ENCODE peak calls at places on chromosomes 13 and 19, in eight cellular contexts. A, Y, K, F, H, I, C and P are unnamed samples.

GRCh38 chr19:53192771-53193533 is at the start of gene ZNF665:
- DNase-seq in A (peak; percentile 58), Y (peak; percentile 98), K (peak; percentile 84), F (peak; percentile 51), H (peak; percentile 92), I (peak; percentile 90), C (peak; percentile 58), P (peak; percentile 49)

GRCh38 chr19:51327066-51327985 is 14.6 kb downstream of the VSIG10L start:
- DNase-seq in A (no peak), Y (peak; percentile 82), K (peak; percentile 67), F (no peak), H (no peak), I (no peak), C (no peak), P (no peak)

GRCh38 chr13:96671073-96671472 is 323.2 kb downstream of the OXGR1 start:
- DNase-seq in A (no peak), Y (no peak), K (no peak), F (peak; percentile 24), H (no peak), I (no peak), C (no peak), P (no peak)

GRCh38 chr19:1901940-1902404 is 3.2 kb upstream of the ADAT3 start:
- DNase-seq in A (no peak), Y (no peak), K (no peak), F (no peak), H (no peak), I (no peak), C (no peak), P (no peak)

GRCh38 chr13:48263196-48263595 is 30.2 kb downstream of the ITM2B start:
- DNase-seq in A (no peak), Y (no peak), K (no peak), F (peak; percentile 69), H (no peak), I (no peak), C (no peak), P (no peak)

GRCh38 chr19:2050991-2051770 is at the start of gene MKNK2:
- DNase-seq in A (no peak), Y (peak; percentile 99), K (peak; percentile 95), F (peak; percentile 78), H (peak; percentile 95), I (peak; percentile 96), C (no peak), P (peak; percentile 77)

GRCh38 chr13:101301053-101301452 is 115.3 kb downstream of the NALCN start:
- DNase-seq in A (no peak), Y (no peak), K (no peak), F (no peak), H (no peak), I (no peak), C (no peak), P (no peak)

GRCh38 chr13:20174656-20175405 is 14.0 kb upstream of the GJA3 start:
- DNase-seq in A (no peak), Y (no peak), K (peak; percentile 81), F (peak; percentile 77), H (no peak), I (peak; percentile 52), C (peak; percentile 70), P (peak; percentile 87)

GRCh38 chr19:46015080-46015960 is 7.5 kb downstream of the PGLYRP1 start:
- DNase-seq in A (no peak), Y (peak; percentile 91), K (peak; percentile 63), F (no peak), H (no peak), I (no peak), C (no peak), P (peak; percentile 46)

GRCh38 chr19:35738887-35739229 is 3.4 kb downstream of the IGFLR1 start:
- DNase-seq in A (no peak), Y (no peak), K (no peak), F (no peak), H (no peak), I (no peak), C (no peak), P (no peak)

GRCh38 chr19:10136936-10137335 is 17.2 kb upstream of the EIF3G start:
- DNase-seq in A (no peak), Y (no peak), K (no peak), F (no peak), H (no peak), I (no peak), C (no peak), P (no peak)

GRCh38 chr13:112449545-112449930 is 73.4 kb downstream of the SPACA7 start:
- DNase-seq in A (no peak), Y (peak; percentile 55), K (no peak), F (no peak), H (no peak), I (no peak), C (no peak), P (no peak)

GRCh38 chr19:4232614-4233281 is 3.4 kb downstream of the EBI3 start:
- DNase-seq in A (no peak), Y (no peak), K (no peak), F (no peak), H (no peak), I (no peak), C (no peak), P (no peak)

GRCh38 chr19:11612816-11613511 is 15.7 kb downstream of the ZNF627 start:
- DNase-seq in A (no peak), Y (no peak), K (no peak), F (no peak), H (no peak), I (no peak), C (no peak), P (no peak)

GRCh38 chr13:47858678-47859050 is 142.4 kb downstream of the SUCLA2 start:
- DNase-seq in A (no peak), Y (no peak), K (no peak), F (peak; percentile 9), H (no peak), I (no peak), C (no peak), P (no peak)

GRCh38 chr13:113369189-113369588 is 5.3 kb upstream of the GRTP1 start:
- DNase-seq in A (no peak), Y (peak; percentile 82), K (no peak), F (no peak), H (peak; percentile 30), I (no peak), C (no peak), P (no peak)

GRCh38 chr13:96792736-96793444 is 201.4 kb downstream of the OXGR1 start:
- DNase-seq in A (no peak), Y (no peak), K (no peak), F (no peak), H (no peak), I (no peak), C (no peak), P (no peak)

GRCh38 chr13:34347784-34348573 is 530.0 kb downstream of the RFC3 start:
- DNase-seq in A (no peak), Y (peak; percentile 65), K (no peak), F (no peak), H (no peak), I (no peak), C (no peak), P (no peak)

GRCh38 chr19:5170329-5170745 is 170.3 kb downstream of the PTPRS start:
- DNase-seq in A (no peak), Y (peak; percentile 74), K (peak; percentile 50), F (no peak), H (no peak), I (no peak), C (no peak), P (no peak)

GRCh38 chr19:12825259-12826131 is 8.9 kb downstream of the RTBDN start:
- DNase-seq in A (no peak), Y (no peak), K (no peak), F (no peak), H (no peak), I (no peak), C (no peak), P (no peak)

GRCh38 chr13:102977471-102977870 is 88.7 kb downstream of the SLC10A2 start:
- DNase-seq in A (no peak), Y (no peak), K (no peak), F (no peak), H (no peak), I (no peak), C (no peak), P (no peak)

GRCh38 chr13:100872761-100873160 is 198.2 kb upstream of the TMTC4 start:
- DNase-seq in A (peak; percentile 23), Y (no peak), K (no peak), F (no peak), H (no peak), I (no peak), C (no peak), P (no peak)

GRCh38 chr13:113078895-113079720 is 26.5 kb upstream of the F7 start:
- DNase-seq in A (no peak), Y (peak; percentile 96), K (no peak), F (no peak), H (peak; percentile 83), I (peak; percentile 77), C (no peak), P (no peak)

GRCh38 chr19:19160489-19161035 is 9.5 kb downstream of the MEF2B start:
- DNase-seq in A (no peak), Y (no peak), K (no peak), F (no peak), H (no peak), I (no peak), C (no peak), P (no peak)

GRCh38 chr19:35509018-35509652 is 4.3 kb downstream of the DMKN start:
- DNase-seq in A (no peak), Y (peak; percentile 87), K (peak; percentile 26), F (no peak), H (no peak), I (peak; percentile 31), C (peak; percentile 35), P (peak; percentile 51)

GRCh38 chr19:41939861-41940442 is 11.7 kb upstream of the ERFL start:
- DNase-seq in A (no peak), Y (no peak), K (peak; percentile 54), F (no peak), H (no peak), I (no peak), C (no peak), P (no peak)

GRCh38 chr13:109818136-109818535 is 31.8 kb upstream of the IRS2 start:
- DNase-seq in A (no peak), Y (no peak), K (no peak), F (no peak), H (no peak), I (no peak), C (no peak), P (no peak)

GRCh38 chr13:43377955-43378354 is 354.6 kb downstream of the DNAJC15 start:
- DNase-seq in A (no peak), Y (no peak), K (no peak), F (no peak), H (no peak), I (no peak), C (no peak), P (no peak)

GRCh38 chr19:47714339-47714738 is 1.1 kb downstream of the EHD2 start:
- DNase-seq in A (no peak), Y (no peak), K (no peak), F (no peak), H (no peak), I (no peak), C (no peak), P (no peak)

GRCh38 chr19:3151563-3152430 is 16.0 kb downstream of the GNA15 start:
- DNase-seq in A (no peak), Y (peak; percentile 56), K (no peak), F (no peak), H (no peak), I (no peak), C (no peak), P (no peak)